ENCODE peak calls at places on chromosomes 12 and 14, in six cellular contexts. A is mucosa of descending colon, Y is HFF-Myc, G is esophagus squamous epithelium, N is breast epithelium, I is cardiac fibroblast. Q is an unnamed sample.
A peak's percentile ranks its signal among the peaks of the same experiment; 100 is the strongest.

GRCh38 chr14:26963696-26964095 is 365.9 kb upstream of the NOVA1 start:
- DNase-seq in A (no peak), Y (no peak), G (no peak), N (no peak), I (peak; percentile 48), Q (no peak)

GRCh38 chr14:74886001-74886400 is 4.3 kb downstream of the DLST start:
- DNase-seq in A (no peak), Y (peak; percentile 91), G (no peak), N (no peak), I (peak; percentile 92), Q (peak; percentile 97)

GRCh38 chr12:44053550-44054243 is 217.8 kb downstream of the TMEM117 start:
- DNase-seq in A (no peak), Y (no peak), G (no peak), N (no peak), I (peak; percentile 93), Q (peak; percentile 26)

GRCh38 chr12:130641571-130642184 is 74.4 kb downstream of the RIMBP2 start:
- DNase-seq in A (no peak), Y (no peak), G (no peak), N (no peak), I (no peak), Q (no peak)

GRCh38 chr12:6428326-6428725 is 16.4 kb upstream of the CD27 start:
- DNase-seq in A (no peak), Y (no peak), G (no peak), N (no peak), I (no peak), Q (no peak)

GRCh38 chr12:4228122-4228580 is 45.4 kb upstream of the CCND2 start:
- DNase-seq in A (no peak), Y (no peak), G (no peak), N (no peak), I (no peak), Q (no peak)

GRCh38 chr12:100794441-100795192 is at the start of gene ANO4:
- DNase-seq in A (no peak), Y (no peak), G (no peak), N (no peak), I (peak; percentile 5), Q (peak; percentile 19)

GRCh38 chr12:22627351-22627750 is 2.4 kb downstream of the ETNK1 start:
- DNase-seq in A (no peak), Y (no peak), G (no peak), N (no peak), I (no peak), Q (no peak)

GRCh38 chr14:23123419-23123818 is 4.4 kb upstream of the CEBPE start:
- DNase-seq in A (peak; percentile 96), Y (no peak), G (no peak), N (peak; percentile 92), I (peak; percentile 34), Q (no peak)

GRCh38 chr14:99925471-99925870 is 132.3 kb downstream of the EML1 start:
- DNase-seq in A (no peak), Y (no peak), G (no peak), N (no peak), I (no peak), Q (no peak)

GRCh38 chr12:128052341-128052740 is 214.6 kb upstream of the TMEM132C start:
- DNase-seq in A (no peak), Y (no peak), G (no peak), N (no peak), I (no peak), Q (no peak)

DNA sequence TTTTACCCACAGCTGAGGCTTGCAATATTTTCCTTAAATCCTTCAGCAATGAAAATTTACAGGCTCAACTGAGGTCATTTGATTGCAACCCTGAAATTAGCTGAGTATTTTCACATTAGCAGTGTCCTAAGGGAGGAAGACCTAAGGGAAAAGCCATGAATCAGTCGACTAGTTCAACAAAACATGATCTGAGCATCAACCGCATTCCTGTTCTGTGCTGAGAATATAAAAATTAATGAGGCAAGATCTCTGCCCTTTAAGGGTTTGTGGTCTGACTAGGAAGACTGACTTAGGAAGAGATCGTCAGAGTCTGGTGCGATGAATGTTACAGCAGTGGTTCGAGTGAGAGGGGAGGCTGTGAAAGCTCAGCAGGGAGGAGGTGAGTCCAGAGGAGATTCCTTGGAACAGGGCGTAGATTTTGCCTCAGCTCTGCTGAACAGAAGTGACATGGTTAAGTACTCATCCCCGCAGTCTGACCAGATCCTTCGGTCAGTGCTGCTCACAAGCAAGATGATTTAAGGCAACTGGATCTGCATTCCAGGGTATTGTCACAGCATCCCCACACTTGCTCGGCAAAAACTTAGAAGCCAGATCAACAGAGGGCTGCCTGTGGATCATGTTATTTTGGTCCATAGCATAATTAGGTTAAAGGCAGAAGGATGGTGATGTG is 49.6 kb downstream of the BMAL2 start:
- DNase-seq in A (no peak), Y (no peak), G (no peak), N (no peak), I (no peak), Q (peak; percentile 90)
- TF ChIP-seq CTCF in A (no peak), Y (no peak), G (no peak), N (no peak), I (no peak), Q (no peak)

GRCh38 chr14:101817511-101818001 is 56.0 kb downstream of the PPP2R5C start:
- DNase-seq in A (no peak), Y (no peak), G (no peak), N (no peak), I (no peak), Q (no peak)

GRCh38 chr14:101813171-101813759 is 51.8 kb downstream of the PPP2R5C start:
- DNase-seq in A (peak; percentile 36), Y (no peak), G (no peak), N (no peak), I (no peak), Q (no peak)

GRCh38 chr14:101813833-101814232 is 52.3 kb downstream of the PPP2R5C start:
- DNase-seq in A (no peak), Y (no peak), G (no peak), N (no peak), I (no peak), Q (no peak)

GRCh38 chr14:101814869-101815268 is 53.4 kb downstream of the PPP2R5C start:
- DNase-seq in A (no peak), Y (no peak), G (no peak), N (no peak), I (no peak), Q (no peak)

GRCh38 chr14:101815994-101816393 is 54.5 kb downstream of the PPP2R5C start:
- DNase-seq in A (no peak), Y (no peak), G (no peak), N (no peak), I (no peak), Q (no peak)
- TF ChIP-seq CTCF in A (no peak), Y (no peak), G (no peak), N (no peak), I (no peak), Q (no peak)

GRCh38 chr12:113129664-113130456 is 5.7 kb downstream of the RASAL1 start:
- DNase-seq in A (no peak), Y (no peak), G (no peak), N (no peak), I (no peak), Q (no peak)

GRCh38 chr12:113128802-113129663 is 6.5 kb downstream of the RASAL1 start:
- DNase-seq in A (no peak), Y (no peak), G (no peak), N (no peak), I (no peak), Q (no peak)

GRCh38 chr12:113133036-113133435 is 2.5 kb downstream of the RASAL1 start:
- DNase-seq in A (no peak), Y (no peak), G (no peak), N (no peak), I (no peak), Q (no peak)

GRCh38 chr12:113131556-113131955 is 4.0 kb downstream of the RASAL1 start:
- DNase-seq in A (no peak), Y (no peak), G (no peak), N (no peak), I (no peak), Q (no peak)

DNA sequence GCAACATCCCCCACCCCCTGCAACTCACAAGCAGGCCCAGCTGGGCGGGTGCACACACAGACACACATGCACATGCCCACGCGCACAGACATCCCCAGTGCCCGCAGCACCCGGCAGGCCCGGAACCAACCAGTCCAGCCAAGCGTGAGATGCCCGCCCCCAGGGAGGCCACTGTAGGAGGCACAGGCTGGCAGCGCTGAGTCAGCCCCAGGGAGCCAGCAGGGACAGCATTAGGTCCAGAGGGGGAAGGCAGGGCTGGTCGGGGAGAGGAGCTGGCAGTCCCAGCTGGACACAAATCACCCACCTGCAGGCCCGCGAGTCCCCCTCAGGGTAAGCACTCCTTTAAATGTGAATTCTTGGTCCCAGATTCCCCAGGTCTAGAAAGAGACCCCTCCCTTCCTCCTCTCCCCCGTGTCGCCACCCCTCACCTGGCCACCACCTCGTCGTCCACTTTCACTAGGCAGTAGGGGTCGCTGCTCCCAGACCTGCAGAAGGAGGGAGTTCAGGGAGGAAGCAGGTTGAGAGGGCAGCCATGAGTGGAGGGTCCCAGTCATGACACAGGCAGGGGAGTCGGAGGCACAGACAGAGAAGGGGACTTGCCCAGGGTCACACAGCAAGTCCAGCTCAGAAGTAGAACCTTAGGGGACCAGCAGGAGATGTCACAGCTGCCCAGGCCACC is 5.0 kb downstream of the RASAL1 start:
- DNase-seq in A (no peak), Y (no peak), G (no peak), N (no peak), I (no peak), Q (no peak)
- TF ChIP-seq CTCF in A (no peak), Y (peak; percentile 34), G (no peak), N (no peak), I (no peak), Q (no peak)

GRCh38 chr12:94753071-94753779 is 102.9 kb upstream of the TMCC3 start:
- DNase-seq in A (no peak), Y (no peak), G (no peak), N (no peak), I (peak; percentile 43), Q (no peak)
- TF ChIP-seq CTCF in A (no peak), Y (no peak), G (no peak), N (no peak), I (no peak), Q (no peak)

Q was measured in BJ.